ENCODE peak calls at places on chromosomes 2 and 18, in ten cellular contexts. F is HCT116, N is upper lobe of left lung, T is ovary, V is thyroid gland, X is uterus, K is prostate gland, P is transverse colon, G is gastrocnemius medialis, H is IMR-90. J is an unnamed sample. For H3K4me1 and H3K27me3, the result is how much of the 10 kb centered on the place peaks cover.

GRCh38 chr2:239383796-239384156 is 17.0 kb downstream of the HDAC4 start:
- DNase-seq in T (no peak), N (no peak), P (no peak), H (no peak), X (no peak), F (no peak), K (no peak), G (no peak), V (no peak), J (no peak)

GRCh38 chr2:120632796-120633646 is 102.6 kb upstream of the GLI2 start:
- DNase-seq in G (no peak), T (no peak), H (no peak), K (no peak), F (no peak), P (no peak), X (no peak), N (no peak), V (peak), J (no peak)

GRCh38 chr18:3654442-3655253 is 204.7 kb downstream of the TGIF1 start:
- DNase-seq in N (no peak), X (no peak), H (no peak), F (no peak), T (no peak), K (no peak), P (no peak), V (no peak), G (no peak), J (no peak)

GRCh38 chr2:9753665-9754531 is 89.4 kb upstream of the TAF1B start:
- DNase-seq in K (peak), P (peak), G (no peak), H (no peak), N (peak), T (no peak), V (no peak), X (no peak), F (no peak), J (no peak)

GRCh38 chr18:44536041-44536440 is 144.6 kb upstream of the SETBP1 start:
- DNase-seq in K (no peak), V (no peak), N (no peak), P (no peak), F (no peak), G (no peak), X (peak), H (peak), T (no peak), J (no peak)

GRCh38 chr2:156673271-156673615 is 237.1 kb downstream of the GPD2 start:
- DNase-seq in V (no peak), P (no peak), X (no peak), K (no peak), N (no peak), G (no peak), T (no peak), H (no peak), F (no peak), J (no peak)

GRCh38 chr2:37625156-37625555 is 46.3 kb downstream of the CDC42EP3 start:
- DNase-seq in G (no peak), F (no peak), H (peak), V (no peak), N (no peak), K (no peak), P (no peak), X (no peak), T (no peak), J (no peak)

GRCh38 chr2:42051168-42052125 is 3.6 kb downstream of the PKDCC start:
- DNase-seq in N (no peak), V (no peak), G (no peak), K (no peak), X (no peak), H (no peak), T (no peak), F (no peak), P (no peak), J (no peak)

GRCh38 chr2:101188683-101189405 is 37.7 kb upstream of the TBC1D8 start:
- DNase-seq in K (no peak), F (peak), X (no peak), P (peak), G (no peak), T (no peak), H (peak), V (no peak), N (no peak), J (no peak)

GRCh38 chr2:38747007-38747424 is 4.1 kb downstream of the SRSF7 start:
- DNase-seq in X (no peak), N (no peak), T (no peak), K (no peak), P (no peak), F (no peak), V (no peak), H (no peak), G (no peak), J (no peak)
- H3K4me1 ChIP-seq in X (under half), N (under half), T (under half), K (under half), P (half or more), F (under half), V (under half), H (under half), G (under half), J (under half)

GRCh38 chr2:229921892-229922448 is at the start of gene TRIP12:
- DNase-seq in H (peak), F (peak), G (peak), K (peak), T (peak), P (peak), V (peak), N (peak), X (peak), J (peak)
- TF ChIP-seq POLR2A in H (no peak), F (no peak), G (peak), K (peak), T (peak), P (peak), V (no peak), N (no peak), X (no peak), J (peak)

GRCh38 chr2:106065983-106066826 is 127.9 kb downstream of the UXS1 start:
- DNase-seq in N (no peak), P (no peak), K (no peak), G (peak), F (no peak), H (no peak), T (no peak), X (no peak), V (peak), J (no peak)
- H3K27me3 ChIP-seq in N (under half), P (under half), K (under half), G (under half), F (under half), H (half or more), T (under half), X (under half), V (under half), J (under half)

DNA sequence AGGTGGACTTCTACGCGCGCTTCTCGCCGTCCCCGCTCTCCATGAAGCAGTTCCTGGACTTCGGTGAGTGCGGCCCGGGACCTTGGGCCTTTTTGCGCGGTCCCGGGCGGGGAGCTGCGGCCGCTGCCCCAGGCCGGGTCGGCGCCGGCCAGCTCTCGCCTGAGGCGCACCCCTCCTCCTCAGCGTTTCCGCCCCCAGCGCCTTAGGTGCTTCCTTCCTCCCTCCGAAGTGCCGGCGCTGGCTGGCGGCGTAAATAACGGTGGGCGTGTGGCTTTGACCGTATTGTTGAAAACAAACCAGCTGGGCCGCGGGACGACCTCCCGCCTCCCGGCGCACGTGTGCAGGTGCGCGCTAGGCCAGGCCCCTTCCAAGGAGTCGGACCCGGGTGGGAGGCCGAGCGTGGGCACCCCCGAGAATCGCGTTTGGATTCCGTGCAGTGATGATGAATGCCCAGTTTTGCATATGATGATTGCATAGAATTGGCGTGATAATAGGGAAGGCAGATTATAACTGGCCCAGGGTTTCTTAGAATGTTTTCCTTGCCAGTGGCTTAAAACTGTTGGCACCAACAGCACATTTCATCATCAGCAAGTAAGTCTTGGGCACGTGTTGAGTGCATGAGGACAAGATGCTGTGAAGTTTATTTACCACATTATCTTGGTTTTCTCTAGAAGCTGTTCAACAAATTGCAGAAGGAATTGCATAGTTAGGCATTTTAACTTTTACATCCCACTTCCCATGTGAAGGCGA is 569 bp downstream of the PDK1 start:
- DNase-seq in G (peak), V (peak), F (peak), X (peak), T (peak), H (peak), P (peak), N (peak), K (peak), J (peak)
- H3K4me1 ChIP-seq in G (under half), V (under half), F (under half), X (under half), T (under half), H (under half), P (under half), N (under half), K (under half), J (under half)

GRCh38 chr2:11129598-11130449 is 25.4 kb upstream of the SLC66A3 start:
- DNase-seq in K (peak), F (peak), V (peak), N (peak), T (peak), P (peak), X (peak), H (no peak), G (no peak), J (no peak)
- TF ChIP-seq POLR2A in K (peak), F (no peak), V (no peak), N (no peak), T (no peak), P (no peak), X (no peak), H (no peak), G (no peak), J (no peak)

DNA sequence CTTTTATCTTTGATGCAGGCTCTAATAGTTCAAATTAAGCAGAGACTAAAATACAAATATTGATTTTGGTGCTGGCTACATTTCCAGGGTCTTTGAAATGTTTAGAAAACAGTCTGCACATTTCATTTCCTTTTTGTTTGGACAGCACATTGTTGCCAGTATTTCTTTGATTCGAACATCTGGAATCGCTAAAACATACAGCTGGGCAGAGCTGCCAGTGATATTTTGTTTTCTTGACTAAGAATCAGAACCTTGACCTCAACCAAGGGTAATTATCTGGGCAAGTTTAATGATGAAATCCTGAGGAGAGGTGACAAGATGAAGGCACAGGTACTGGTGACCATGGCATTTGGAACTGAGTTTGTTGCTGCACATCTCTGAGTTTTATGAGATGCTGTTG is 392.1 kb downstream of the RND3 start:
- DNase-seq in G (no peak), H (no peak), T (no peak), N (no peak), X (no peak), K (no peak), P (no peak), F (no peak), V (no peak), J (no peak)
- H3K27me3 ChIP-seq in G (under half), H (under half), T (under half), N (under half), X (under half), K (under half), P (under half), F (under half), V (under half), J (under half)

DNA sequence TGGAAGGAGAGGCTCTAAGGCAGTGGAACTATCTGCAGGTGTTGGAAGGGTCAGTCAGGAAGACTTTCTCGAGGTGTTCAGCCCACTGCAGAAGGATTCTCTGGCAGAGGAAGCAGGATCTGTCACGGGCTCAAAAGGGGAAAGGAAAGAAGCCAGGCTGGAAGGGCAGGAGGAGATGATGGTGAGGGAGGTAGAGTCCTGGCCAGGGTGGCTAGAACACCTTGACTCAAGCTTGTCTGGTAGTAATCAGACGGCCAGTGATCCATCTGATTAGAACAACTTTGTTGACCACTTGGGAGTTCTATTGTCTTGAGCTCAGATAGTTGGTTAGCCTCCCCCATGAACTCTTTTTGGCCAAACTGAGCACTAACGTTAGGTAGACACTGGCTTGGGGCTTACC is 9.7 kb upstream of the ATOH8 start:
- DNase-seq in N (no peak), K (no peak), V (no peak), T (no peak), P (no peak), F (no peak), H (no peak), X (no peak), G (no peak), J (no peak)
- H3K4me1 ChIP-seq in N (half or more), K (under half), V (half or more), T (under half), P (under half), F (under half), H (under half), X (under half), G (half or more), J (half or more)

GRCh38 chr2:191835539-191836350 is 11.1 kb downstream of the CAVIN2 start:
- DNase-seq in T (no peak), G (no peak), N (no peak), X (no peak), P (no peak), V (no peak), H (peak), K (no peak), F (no peak), J (no peak)

GRCh38 chr2:191836471-191836852 is 10.4 kb downstream of the CAVIN2 start:
- DNase-seq in H (no peak), N (no peak), G (no peak), K (no peak), X (no peak), V (no peak), T (no peak), F (no peak), P (no peak), J (no peak)

GRCh38 chr2:191835100-191835499 is 11.8 kb downstream of the CAVIN2 start:
- DNase-seq in N (no peak), K (no peak), X (no peak), P (no peak), V (no peak), G (no peak), T (no peak), F (no peak), H (no peak), J (no peak)

GRCh38 chr2:191838526-191838925 is 8.4 kb downstream of the CAVIN2 start:
- DNase-seq in X (no peak), G (no peak), K (no peak), F (no peak), V (no peak), H (no peak), P (no peak), N (no peak), T (no peak), J (no peak)

DNA sequence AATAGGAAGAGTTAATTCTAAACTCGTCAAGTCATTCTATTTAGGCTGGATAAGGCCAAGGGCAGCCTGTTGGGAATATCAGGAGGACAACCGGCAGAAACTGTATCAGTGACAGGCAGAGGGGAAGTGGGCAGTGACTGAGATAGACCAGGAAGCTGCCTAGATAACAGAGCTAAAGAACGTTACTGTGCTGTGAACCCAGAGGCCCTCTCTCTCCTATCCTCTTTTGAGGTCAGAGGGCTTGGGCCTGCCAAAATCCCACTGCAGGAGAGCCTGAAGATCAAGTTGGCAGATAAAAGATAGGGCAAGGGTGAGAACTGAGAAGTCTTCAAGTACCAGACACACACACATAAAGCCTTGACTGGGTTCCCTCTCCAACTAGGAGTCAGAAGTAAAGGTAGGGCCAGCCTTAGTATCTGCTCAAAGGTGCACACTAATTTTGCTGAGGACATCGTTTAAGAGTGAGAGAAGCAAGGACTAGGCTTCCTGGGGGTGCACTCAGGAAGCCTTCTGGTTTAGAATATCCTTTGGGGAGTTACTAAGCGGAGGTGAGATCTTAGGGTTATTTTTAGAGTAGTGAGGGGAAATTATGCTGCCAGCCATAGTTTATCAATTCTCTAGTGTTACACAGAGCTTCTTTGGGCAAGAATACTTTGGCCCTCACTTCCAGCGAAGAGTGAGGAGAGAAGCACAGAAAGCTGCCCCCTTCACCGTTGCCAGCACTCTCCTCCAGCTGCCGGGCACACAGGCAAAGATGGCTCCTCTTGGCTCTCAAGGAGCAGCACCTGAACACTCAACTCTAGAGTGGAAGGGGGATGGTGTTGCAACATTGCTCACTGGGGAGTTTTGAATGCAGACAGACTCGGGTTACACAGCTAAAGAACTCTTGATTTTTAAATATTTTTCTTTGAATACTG is 9.8 kb downstream of the CAVIN2 start:
- DNase-seq in G (no peak), X (no peak), P (no peak), N (peak), V (peak), H (peak), F (no peak), K (no peak), T (no peak), J (no peak)
- TF ChIP-seq POLR2A in G (no peak), X (no peak), P (no peak), N (no peak), V (no peak), H (no peak), F (no peak), K (no peak), T (no peak), J (no peak)

GRCh38 chr18:25953111-25953510 is 137.3 kb downstream of the SS18 start:
- DNase-seq in X (no peak), G (no peak), F (no peak), V (no peak), T (no peak), N (no peak), K (no peak), H (no peak), P (no peak), J (no peak)
- H3K27me3 ChIP-seq in X (under half), G (under half), F (under half), V (under half), T (under half), N (under half), K (under half), H (under half), P (under half), J (under half)

GRCh38 chr18:48837676-48838075 is 113.1 kb downstream of the SMAD7 start:
- DNase-seq in T (no peak), K (no peak), N (no peak), V (no peak), X (no peak), G (no peak), P (no peak), F (no peak), H (no peak), J (no peak)
- H3K4me1 ChIP-seq in T (under half), K (under half), N (half or more), V (under half), X (under half), G (under half), P (under half), F (half or more), H (under half), J (half or more)

J was measured in esophagus squamous epithelium.